ENCODE peak calls at places on chromosomes 6 and 20, in five cellular contexts. D is EL; P is stimulated activated CD8-positive, alpha-beta memory T cell treated with anti-CD3 and anti-CD28 coated beads, Interleukin-2, amount 100 ng/mL, for 1 hour; V is H54; N is activated naive CD8-positive, alpha-beta T cell treated with anti-CD3 and anti-CD28 coated beads, Interleukin-2, amount 50 U/mL, for 24 hours. M is an unnamed sample.

GRCh38 chr6:1215023-1215422 is 96.9 kb upstream of the FOXQ1 start:
- DNase-seq in D (no peak), P (no peak), V (no peak), N (no peak), M (no peak)

GRCh38 chr6:129852257-129852858 is 8.8 kb downstream of the TMEM244 start:
- DNase-seq in D (peak), P (no peak), V (no peak), N (no peak), M (no peak)

GRCh38 chr6:37127961-37128862 is 41.7 kb upstream of the PIM1 start:
- DNase-seq in D (peak), P (no peak), V (peak), N (no peak), M (peak)

GRCh38 chr6:139539852-139540251 is 165.4 kb upstream of the CITED2 start:
- DNase-seq in D (peak), P (no peak), V (peak), N (no peak), M (no peak)

GRCh38 chr6:18861182-18861581 is 474.0 kb downstream of the RNF144B start:
- DNase-seq in D (no peak), P (no peak), V (no peak), N (no peak), M (peak)

GRCh38 chr20:57880155-57880648 is 170.4 kb upstream of the PMEPA1 start:
- DNase-seq in D (no peak), P (no peak), V (no peak), N (no peak), M (no peak)

GRCh38 chr20:58064411-58065010 is 163.9 kb downstream of the ANKRD60 start:
- DNase-seq in D (no peak), P (no peak), V (no peak), N (no peak), M (no peak)

GRCh38 chr6:20454201-20454824 is 52.6 kb downstream of the E2F3 start:
- DNase-seq in D (no peak), P (no peak), V (no peak), N (no peak), M (peak)

GRCh38 chr20:50427740-50428462 is 82.3 kb upstream of the PTPN1 start:
- DNase-seq in D (no peak), P (no peak), V (no peak), N (no peak), M (peak)

M was measured in mammary epithelial cell.